ENCODE peak calls at places on chromosomes 5 and 9, in four cellular contexts. D, K, T and J are unnamed samples.

GRCh38 chr9:78064075-78064474 is 32.5 kb upstream of the GNAQ start:
- DNase-seq in D (no peak), K (no peak), T (no peak), J (no peak)

GRCh38 chr5:62969409-62970120 is 390.9 kb downstream of the LRRC70 start:
- DNase-seq in D (no peak), K (no peak), T (no peak), J (no peak)

GRCh38 chr5:95631991-95632675 is 12.2 kb downstream of the GPR150 start:
- DNase-seq in D (peak; percentile 46), K (peak; percentile 60), T (no peak), J (no peak)

GRCh38 chr5:79333852-79334557 is 98.1 kb downstream of the JMY start:
- DNase-seq in D (no peak), K (no peak), T (no peak), J (no peak)

GRCh38 chr5:68928617-68929302 is 165.1 kb upstream of the SLC30A5 start:
- DNase-seq in D (peak; percentile 93), K (no peak), T (no peak), J (no peak)

GRCh38 chr9:99425124-99425523 is 203.0 kb downstream of the SEC61B start:
- DNase-seq in D (no peak), K (no peak), T (no peak), J (no peak)

GRCh38 chr5:149303210-149303609 is 31.6 kb downstream of the AFAP1L1 start:
- DNase-seq in D (no peak), K (no peak), T (no peak), J (no peak)

GRCh38 chr5:157917909-157918809 is 59.2 kb upstream of the CLINT1 start:
- DNase-seq in D (peak; percentile 86), K (peak; percentile 12), T (no peak), J (peak; percentile 34)

GRCh38 chr5:73160239-73160671 is 12.7 kb upstream of the TMEM174 start:
- DNase-seq in D (no peak), K (peak; percentile 41), T (no peak), J (no peak)

GRCh38 chr5:81428446-81428845 is 34.5 kb upstream of the ACOT12 start:
- DNase-seq in D (no peak), K (no peak), T (no peak), J (no peak)

GRCh38 chr5:178163772-178164735 is 10.4 kb upstream of the NHP2 start:
- DNase-seq in D (peak; percentile 98), K (peak; percentile 73), T (peak; percentile 77), J (peak; percentile 86)

GRCh38 chr9:20490246-20490834 is 132.0 kb downstream of the MLLT3 start:
- DNase-seq in D (no peak), K (no peak), T (no peak), J (no peak)

GRCh38 chr5:147509041-147509709 is 693 bp downstream of the DPYSL3 start:
- DNase-seq in D (peak; percentile 70), K (no peak), T (no peak), J (no peak)

GRCh38 chr9:8382777-8383527 is 583.4 kb upstream of the DMAC1 start:
- DNase-seq in D (no peak), K (no peak), T (no peak), J (no peak)

GRCh38 chr9:71769175-71770165 is 1.2 kb upstream of the CEMIP2 start:
- DNase-seq in D (peak; percentile 76), K (peak; percentile 70), T (peak; percentile 52), J (peak; percentile 41)

GRCh38 chr9:98045234-98046160 is 11.0 kb upstream of the NANS start:
- DNase-seq in D (no peak), K (peak; percentile 57), T (no peak), J (no peak)

GRCh38 chr5:171543486-171543885 is 124.0 kb downstream of the FGF18 start:
- DNase-seq in D (peak; percentile 22), K (no peak), T (no peak), J (no peak)

GRCh38 chr9:77516781-77517180 is 131.3 kb downstream of the GNA14 start:
- DNase-seq in D (no peak), K (no peak), T (no peak), J (no peak)

GRCh38 chr5:141003791-141004601 is 37.7 kb downstream of the PCDHAC2 start:
- DNase-seq in D (peak; percentile 98), K (no peak), T (no peak), J (no peak)

GRCh38 chr5:76000586-76000985 is 82.6 kb upstream of the SV2C start:
- DNase-seq in D (no peak), K (no peak), T (no peak), J (no peak)

GRCh38 chr9:90999425-91000397 is 198.1 kb downstream of the SYK start:
- DNase-seq in D (no peak), K (no peak), T (peak; percentile 1), J (no peak)

GRCh38 chr5:108379722-108380530 is 2.0 kb downstream of the FBXL17 start:
- DNase-seq in D (peak; percentile 28), K (peak; percentile 11), T (no peak), J (no peak)

GRCh38 chr9:109555215-109555614 is 57.1 kb upstream of the PTPN3 start:
- DNase-seq in D (no peak), K (no peak), T (no peak), J (no peak)

GRCh38 chr9:88559661-88560060 is 24.7 kb downstream of the NXNL2 start:
- DNase-seq in D (peak; percentile 2), K (no peak), T (no peak), J (peak; percentile 46)

GRCh38 chr9:74281674-74282073 is 215.5 kb upstream of the RORB start:
- DNase-seq in D (peak; percentile 49), K (no peak), T (no peak), J (no peak)

GRCh38 chr5:54229041-54229780 is 81.2 kb downstream of the ARL15 start:
- DNase-seq in D (peak; percentile 70), K (peak; percentile 16), T (peak; percentile 2), J (peak; percentile 21)

GRCh38 chr5:130279386-130279785 is 375.1 kb downstream of the CHSY3 start:
- DNase-seq in D (no peak), K (no peak), T (no peak), J (no peak)

GRCh38 chr9:12815895-12816294 is 41.1 kb downstream of the LURAP1L start:
- DNase-seq in D (no peak), K (no peak), T (no peak), J (no peak)

GRCh38 chr9:38720083-38720755 is at the start of gene FAM240B:
- DNase-seq in D (no peak), K (no peak), T (no peak), J (no peak)

GRCh38 chr5:1725641-1726468 is 73.8 kb downstream of the MRPL36 start:
- DNase-seq in D (no peak), K (no peak), T (no peak), J (no peak)